ENCODE peak calls at places on chromosome 12, in seven cellular contexts. N is lower lobe of right lung; P is pancreas; K is progenitor cell of endocrine pancreas; C is HL-60; I is fibroblast of mammary gland; O is CD8-positive, alpha-beta T cell. X is an unnamed sample.

GRCh38 chr12:66014818-66015217 is 115.7 kb downstream of the LLPH start:
- DNase-seq in N (no peak), P (no peak), K (no peak), C (no peak), I (peak; percentile 65), O (no peak), X (no peak)

GRCh38 chr12:11797317-11797913 is 147.9 kb downstream of the ETV6 start:
- DNase-seq in N (no peak), P (no peak), K (no peak), C (peak; percentile 87), I (peak; percentile 15), O (no peak), X (no peak)

GRCh38 chr12:738712-739111 is 13.7 kb upstream of the WNK1 start:
- DNase-seq in N (no peak), P (no peak), K (no peak), C (no peak), I (no peak), O (no peak), X (no peak)

GRCh38 chr12:51320695-51321320 is 3.2 kb downstream of the BIN2 start:
- DNase-seq in N (no peak), P (no peak), K (no peak), C (peak; percentile 56), I (peak; percentile 53), O (no peak), X (no peak)

GRCh38 chr12:83106873-83107272 is 420.2 kb downstream of the TMTC2 start:
- DNase-seq in N (no peak), P (no peak), K (no peak), C (no peak), I (no peak), O (no peak), X (no peak)

GRCh38 chr12:65960820-65961691 is 136.8 kb downstream of the HMGA2 start:
- DNase-seq in N (no peak), P (no peak), K (no peak), C (no peak), I (peak; percentile 6), O (no peak), X (no peak)

GRCh38 chr12:24537241-24537860 is 411.6 kb downstream of the BCAT1 start:
- DNase-seq in N (no peak), P (no peak), K (no peak), C (no peak), I (no peak), O (no peak), X (no peak)

GRCh38 chr12:90045559-90045958 is 336.9 kb upstream of the ATP2B1 start:
- DNase-seq in N (no peak), P (no peak), K (no peak), C (no peak), I (no peak), O (no peak), X (no peak)

GRCh38 chr12:98852181-98852580 is 207.1 kb downstream of the APAF1 start:
- DNase-seq in N (no peak), P (no peak), K (no peak), C (no peak), I (no peak), O (no peak), X (no peak)

GRCh38 chr12:94644141-94644575 is 6.2 kb downstream of the TMCC3 start:
- DNase-seq in N (peak; percentile 58), P (no peak), K (no peak), C (peak; percentile 4), I (peak; percentile 89), O (peak; percentile 5), X (peak; percentile 31)

GRCh38 chr12:3604750-3605638 is 114.0 kb downstream of the PRMT8 start:
- DNase-seq in N (no peak), P (peak; percentile 87), K (no peak), C (peak; percentile 15), I (no peak), O (no peak), X (no peak)

GRCh38 chr12:63802012-63802608 is 22.4 kb downstream of the RXYLT1 start:
- DNase-seq in N (no peak), P (no peak), K (no peak), C (no peak), I (peak; percentile 38), O (no peak), X (no peak)

GRCh38 chr12:93571360-93571853 is 1.1 kb upstream of the SOCS2 start:
- DNase-seq in N (peak; percentile 77), P (peak; percentile 87), K (peak; percentile 80), C (no peak), I (peak; percentile 65), O (peak; percentile 63), X (peak; percentile 55)
- TF ChIP-seq CTCF in N (no peak), P (peak; percentile 12), K (peak; percentile 46), C (no peak), I (peak; percentile 3), O (no peak), X (peak; percentile 19)

GRCh38 chr12:53987748-53988147 is 2.8 kb downstream of the HOXC10 start:
- DNase-seq in N (no peak), P (no peak), K (no peak), C (no peak), I (no peak), O (no peak), X (no peak)

GRCh38 chr12:53990311-53991076 is 5.5 kb downstream of the HOXC10 start:
- DNase-seq in N (no peak), P (no peak), K (no peak), C (no peak), I (peak; percentile 63), O (no peak), X (no peak)

GRCh38 chr12:53991077-53991460 is 6.1 kb downstream of the HOXC10 start:
- DNase-seq in N (no peak), P (no peak), K (no peak), C (no peak), I (peak; percentile 88), O (no peak), X (no peak)

GRCh38 chr12:53988519-53989226 is 3.7 kb downstream of the HOXC10 start:
- DNase-seq in N (no peak), P (no peak), K (no peak), C (no peak), I (no peak), O (no peak), X (no peak)

DNA sequence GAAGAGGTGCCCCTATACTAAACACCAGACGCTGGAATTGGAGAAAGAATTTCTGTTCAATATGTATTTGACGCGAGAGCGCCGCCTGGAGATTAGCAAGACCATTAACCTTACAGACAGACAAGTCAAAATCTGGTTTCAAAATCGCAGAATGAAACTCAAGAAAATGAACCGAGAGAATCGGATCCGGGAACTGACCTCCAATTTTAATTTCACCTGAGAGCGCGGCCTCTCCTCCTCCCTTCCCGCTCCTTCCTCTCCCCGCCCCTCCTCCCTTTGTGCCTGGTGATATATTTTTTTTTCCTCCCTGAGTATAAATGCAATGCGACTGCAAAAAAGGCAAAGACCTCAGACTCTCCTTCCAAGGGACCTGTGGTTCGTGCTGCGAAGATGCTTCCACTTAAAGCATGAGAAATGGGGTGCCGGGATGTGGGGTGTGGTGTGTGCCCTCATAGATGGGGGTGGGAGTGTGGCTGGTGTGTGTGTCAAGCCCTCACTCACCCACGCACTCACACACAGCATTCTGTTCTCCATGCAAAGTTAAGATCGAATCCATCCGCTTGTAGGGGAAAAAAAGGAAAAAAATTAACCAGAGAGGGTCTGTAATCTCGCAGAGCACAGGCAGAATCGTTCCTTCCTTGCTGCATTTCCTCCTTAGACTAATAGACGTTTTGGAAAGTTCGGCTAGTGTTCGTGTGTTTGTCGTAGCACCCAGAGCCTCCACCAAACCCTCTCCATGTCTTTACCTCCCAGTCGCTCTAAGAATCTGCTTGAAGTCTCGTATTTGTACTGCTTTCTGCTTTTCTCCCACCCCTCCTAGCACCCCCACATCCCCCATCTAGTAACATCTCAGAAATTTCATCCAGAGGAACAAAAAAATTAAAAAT is 4.5 kb downstream of the HOXC10 start:
- DNase-seq in N (no peak), P (no peak), K (no peak), C (peak; percentile 74), I (peak; percentile 71), O (no peak), X (no peak)
- TF ChIP-seq CTCF in N (no peak), P (no peak), K (peak; percentile 48), C (peak; percentile 45), I (peak; percentile 58), O (peak; percentile 41), X (peak; percentile 51)

DNA sequence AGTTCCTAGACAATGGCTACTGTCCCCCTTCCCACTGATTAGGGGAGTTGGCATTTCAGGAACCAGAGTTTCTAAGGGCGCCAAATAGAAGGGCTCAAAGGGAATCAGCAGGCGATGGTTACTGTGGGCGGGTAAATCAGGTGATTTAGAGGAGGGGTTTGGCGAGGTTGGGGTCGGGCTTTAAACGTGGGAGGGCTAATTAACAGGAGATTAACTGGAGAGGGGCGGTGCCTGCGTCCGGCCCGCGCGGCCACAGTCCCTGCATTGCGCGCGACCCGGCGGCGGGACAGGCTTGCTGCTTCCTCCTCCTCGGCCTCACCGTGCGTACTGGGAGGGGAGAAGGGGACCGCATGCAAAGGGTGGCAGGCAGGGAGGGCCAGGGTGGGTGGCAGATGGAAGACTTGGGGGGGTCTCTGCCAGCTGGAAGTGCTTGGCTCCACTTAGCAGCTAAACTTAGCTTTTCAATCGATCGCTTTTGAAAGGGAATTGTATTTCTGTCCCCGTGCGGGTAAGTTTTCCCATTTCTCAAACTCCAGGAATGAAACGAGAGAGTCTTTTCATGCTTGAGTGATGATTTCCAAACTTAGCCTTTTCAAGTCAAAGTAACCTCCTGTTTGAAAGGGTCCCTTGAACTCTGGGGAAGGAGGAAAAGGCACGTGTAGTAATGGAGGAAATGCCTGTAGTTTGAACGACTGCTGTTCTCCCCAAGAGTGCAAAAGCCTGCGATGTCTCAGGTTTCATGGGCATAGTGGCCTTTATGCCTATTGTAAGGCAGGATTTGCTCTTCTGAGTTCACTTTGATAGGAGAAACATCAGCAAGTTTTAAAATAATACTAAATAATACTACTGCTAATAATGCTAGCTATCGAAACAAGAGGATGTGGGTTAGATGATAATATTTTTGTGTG is at the start of gene MGST1:
- DNase-seq in N (peak; percentile 90), P (peak; percentile 83), K (peak; percentile 76), C (peak; percentile 85), I (peak; percentile 75), O (no peak), X (no peak)
- TF ChIP-seq CTCF in N (no peak), P (no peak), K (no peak), C (no peak), I (no peak), O (no peak), X (no peak)

DNA sequence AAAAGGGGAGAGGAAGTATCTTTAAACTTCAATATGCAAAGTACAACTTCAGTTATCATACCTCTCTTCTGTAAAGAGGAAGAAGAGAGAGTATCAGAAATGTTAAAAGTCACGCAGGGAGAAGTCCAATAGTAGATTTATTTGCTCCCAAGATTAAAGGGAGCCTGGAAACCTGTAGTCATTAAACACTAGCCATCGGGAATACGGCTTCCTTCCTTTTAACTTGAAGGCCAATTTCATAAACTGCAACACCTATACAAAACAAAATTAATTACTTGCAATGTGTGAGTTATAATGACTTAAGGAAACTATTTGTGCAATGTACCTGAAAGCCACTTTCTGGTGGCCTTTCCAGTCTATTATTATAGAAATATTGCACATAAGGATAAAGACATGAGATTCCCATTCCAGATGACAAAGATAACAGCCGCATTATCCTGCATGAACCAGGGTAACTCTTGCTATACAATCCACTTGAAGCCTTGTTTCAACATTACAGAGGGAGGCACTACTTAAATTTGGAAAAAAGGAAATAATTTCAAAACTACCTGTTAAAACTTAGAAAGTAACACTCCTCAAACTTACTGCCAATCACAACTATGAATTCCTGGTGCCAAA is 4.6 kb downstream of the BTG1 start:
- DNase-seq in N (no peak), P (no peak), K (no peak), C (no peak), I (no peak), O (no peak), X (no peak)
- TF ChIP-seq CTCF in N (no peak), P (no peak), K (no peak), C (no peak), I (no peak), O (no peak), X (no peak)

X was measured in natural killer cell.